ENCODE peak calls at places on chromosomes 7 and 10, in four cellular contexts. One of them, this sample, is unnamed.

GRCh38 chr10:110005716-110006115 is 2.1 kb upstream of the ADD3 start:
- DNase-seq in HCT116: no peak
- DNase-seq in tibial nerve: no peak
- DNase-seq in H1: no peak
- DNase-seq in this sample: peak; percentile 19

GRCh38 chr7:107879400-107880035 is 11.5 kb upstream of the DLD start:
- DNase-seq in HCT116: peak; percentile 52
- DNase-seq in tibial nerve: no peak
- DNase-seq in H1: no peak
- DNase-seq in this sample: peak; percentile 76

GRCh38 chr10:114519306-114519669 is 115.0 kb upstream of the AFAP1L2 start:
- DNase-seq in HCT116: peak; percentile 35
- DNase-seq in tibial nerve: no peak
- DNase-seq in H1: no peak
- DNase-seq in this sample: no peak

GRCh38 chr7:114087674-114088539 is 169.1 kb upstream of the PPP1R3A start:
- DNase-seq in HCT116: no peak
- DNase-seq in tibial nerve: no peak
- DNase-seq in H1: peak; percentile 63
- DNase-seq in this sample: no peak

GRCh38 chr7:149147730-149148653 is 739 bp downstream of the ZNF398 start:
- DNase-seq in HCT116: no peak
- DNase-seq in tibial nerve: no peak
- DNase-seq in H1: peak; percentile 63
- DNase-seq in this sample: peak; percentile 74

GRCh38 chr7:99618726-99619125 is 2.0 kb downstream of the ZSCAN25 start:
- DNase-seq in HCT116: no peak
- DNase-seq in tibial nerve: no peak
- DNase-seq in H1: no peak
- DNase-seq in this sample: no peak

GRCh38 chr10:99522078-99522479 is 10.7 kb upstream of the NKX2-3 start:
- DNase-seq in HCT116: no peak
- DNase-seq in tibial nerve: no peak
- DNase-seq in H1: peak; percentile 62
- DNase-seq in this sample: no peak

GRCh38 chr7:47539398-47540052 is 42.4 kb downstream of the TNS3 start:
- DNase-seq in HCT116: no peak
- DNase-seq in tibial nerve: no peak
- DNase-seq in H1: no peak
- DNase-seq in this sample: no peak

GRCh38 chr7:44068054-44068453 is 2.7 kb upstream of the PGAM2 start:
- DNase-seq in HCT116: no peak
- DNase-seq in tibial nerve: no peak
- DNase-seq in H1: no peak
- DNase-seq in this sample: no peak

GRCh38 chr7:96479015-96479645 is 157.2 kb upstream of the SLC25A13 start:
- DNase-seq in HCT116: no peak
- DNase-seq in tibial nerve: no peak
- DNase-seq in H1: no peak
- DNase-seq in this sample: no peak

GRCh38 chr10:133142523-133143199 is 17.4 kb upstream of the KNDC1 start:
- DNase-seq in HCT116: no peak
- DNase-seq in tibial nerve: no peak
- DNase-seq in H1: no peak
- DNase-seq in this sample: no peak

GRCh38 chr10:37535459-37536246 is 321.8 kb downstream of the ZNF248 start:
- DNase-seq in HCT116: no peak
- DNase-seq in tibial nerve: no peak
- DNase-seq in H1: no peak
- DNase-seq in this sample: no peak

GRCh38 chr10:43437141-43437860 is 390 bp downstream of the ZNF487 start:
- DNase-seq in HCT116: no peak
- DNase-seq in tibial nerve: no peak
- DNase-seq in H1: no peak
- DNase-seq in this sample: no peak

GRCh38 chr7:140358024-140358770 is 40.1 kb downstream of the SLC37A3 start:
- DNase-seq in HCT116: no peak
- DNase-seq in tibial nerve: no peak
- DNase-seq in H1: no peak
- DNase-seq in this sample: peak; percentile 39

GRCh38 chr7:118918556-118918955 is 694.1 kb downstream of the ANKRD7 start:
- DNase-seq in HCT116: peak; percentile 26
- DNase-seq in tibial nerve: no peak
- DNase-seq in H1: no peak
- DNase-seq in this sample: peak; percentile 48

GRCh38 chr7:64879097-64879730 is 23.9 kb upstream of the ZNF273 start:
- DNase-seq in HCT116: no peak
- DNase-seq in tibial nerve: no peak
- DNase-seq in H1: no peak
- DNase-seq in this sample: peak; percentile 44

GRCh38 chr10:124053971-124054370 is 39.4 kb downstream of the CHST15 start:
- DNase-seq in HCT116: peak; percentile 38
- DNase-seq in tibial nerve: no peak
- DNase-seq in H1: no peak
- DNase-seq in this sample: no peak

GRCh38 chr10:80070068-80070467 is 8.4 kb upstream of the TMEM254 start:
- DNase-seq in HCT116: no peak
- DNase-seq in tibial nerve: no peak
- DNase-seq in H1: peak; percentile 52
- DNase-seq in this sample: no peak

GRCh38 chr7:37028909-37029440 is 304.7 kb upstream of the AOAH start:
- DNase-seq in HCT116: peak; percentile 24
- DNase-seq in tibial nerve: no peak
- DNase-seq in H1: no peak
- DNase-seq in this sample: no peak

GRCh38 chr7:42237162-42237821 is at the start of gene GLI3:
- DNase-seq in HCT116: no peak
- DNase-seq in tibial nerve: peak; percentile 83
- DNase-seq in H1: peak; percentile 91
- DNase-seq in this sample: peak; percentile 29

GRCh38 chr7:70700935-70701425 is 431.0 kb upstream of the GALNT17 start:
- DNase-seq in HCT116: no peak
- DNase-seq in tibial nerve: no peak
- DNase-seq in H1: no peak
- DNase-seq in this sample: no peak

GRCh38 chr7:135414850-135415439 is 95.0 kb downstream of the CNOT4 start:
- DNase-seq in HCT116: peak; percentile 65
- DNase-seq in tibial nerve: no peak
- DNase-seq in H1: peak; percentile 72
- DNase-seq in this sample: peak; percentile 84

GRCh38 chr7:155871211-155871610 is 58.9 kb upstream of the SHH start:
- DNase-seq in HCT116: no peak
- DNase-seq in tibial nerve: no peak
- DNase-seq in H1: peak; percentile 19
- DNase-seq in this sample: no peak

GRCh38 chr10:10032991-10033390 is 984.7 kb upstream of the CELF2 start:
- DNase-seq in HCT116: no peak
- DNase-seq in tibial nerve: no peak
- DNase-seq in H1: no peak
- DNase-seq in this sample: no peak

GRCh38 chr10:102782698-102783540 is 39.2 kb downstream of the WBP1L start:
- DNase-seq in HCT116: no peak
- DNase-seq in tibial nerve: peak; percentile 48
- DNase-seq in H1: no peak
- DNase-seq in this sample: peak; percentile 27

GRCh38 chr7:767580-767940 is 40.5 kb upstream of the PRKAR1B start:
- DNase-seq in HCT116: no peak
- DNase-seq in tibial nerve: no peak
- DNase-seq in H1: no peak
- DNase-seq in this sample: no peak

GRCh38 chr7:44897299-44897698 is 12.0 kb upstream of the PURB start:
- DNase-seq in HCT116: no peak
- DNase-seq in tibial nerve: no peak
- DNase-seq in H1: no peak
- DNase-seq in this sample: no peak

GRCh38 chr7:15684834-15685233 is 1.6 kb downstream of the MEOX2 start:
- DNase-seq in HCT116: no peak
- DNase-seq in tibial nerve: no peak
- DNase-seq in H1: no peak
- DNase-seq in this sample: no peak

GRCh38 chr7:134724606-134725005 is 54.8 kb upstream of the CALD1 start:
- DNase-seq in HCT116: peak; percentile 48
- DNase-seq in tibial nerve: no peak
- DNase-seq in H1: peak; percentile 64
- DNase-seq in this sample: peak; percentile 45

GRCh38 chr10:42149027-42149700 is 489.2 kb downstream of the ZNF33B start:
- DNase-seq in HCT116: no peak
- DNase-seq in tibial nerve: no peak
- DNase-seq in H1: no peak
- DNase-seq in this sample: no peak

GRCh38 chr7:116227678-116228239 is 17.4 kb downstream of the TES start:
- DNase-seq in HCT116: no peak
- DNase-seq in tibial nerve: no peak
- DNase-seq in H1: no peak
- DNase-seq in this sample: no peak

GRCh38 chr10:43687373-43687772 is 38.7 kb upstream of the ZNF32 start:
- DNase-seq in HCT116: no peak
- DNase-seq in tibial nerve: no peak
- DNase-seq in H1: no peak
- DNase-seq in this sample: no peak

GRCh38 chr10:74075906-74076305 is 74.7 kb downstream of the AP3M1 start:
- DNase-seq in HCT116: no peak
- DNase-seq in tibial nerve: no peak
- DNase-seq in H1: no peak
- DNase-seq in this sample: no peak

GRCh38 chr7:135748770-135749169 is at the start of gene FAM180A:
- DNase-seq in HCT116: no peak
- DNase-seq in tibial nerve: peak; percentile 24
- DNase-seq in H1: no peak
- DNase-seq in this sample: no peak

GRCh38 chr7:7266257-7266656 is 83.9 kb downstream of the C1GALT1 start:
- DNase-seq in HCT116: no peak
- DNase-seq in tibial nerve: no peak
- DNase-seq in H1: no peak
- DNase-seq in this sample: no peak
- TF ChIP-seq POLR2A in HCT116: no peak
- TF ChIP-seq POLR2A in tibial nerve: no peak
- TF ChIP-seq POLR2A in H1: no peak
- TF ChIP-seq POLR2A in this sample: no peak

GRCh38 chr7:26329520-26330269 is 38.0 kb downstream of the SNX10 start:
- DNase-seq in HCT116: no peak
- DNase-seq in tibial nerve: no peak
- DNase-seq in H1: no peak
- DNase-seq in this sample: peak; percentile 97
- H3K4me3 ChIP-seq in HCT116: no peak overlapping the region
- H3K4me3 ChIP-seq in tibial nerve: no peak overlapping the region
- H3K4me3 ChIP-seq in H1: no peak overlapping the region
- H3K4me3 ChIP-seq in this sample: peak overlapping the region; percentile 30

DNA sequence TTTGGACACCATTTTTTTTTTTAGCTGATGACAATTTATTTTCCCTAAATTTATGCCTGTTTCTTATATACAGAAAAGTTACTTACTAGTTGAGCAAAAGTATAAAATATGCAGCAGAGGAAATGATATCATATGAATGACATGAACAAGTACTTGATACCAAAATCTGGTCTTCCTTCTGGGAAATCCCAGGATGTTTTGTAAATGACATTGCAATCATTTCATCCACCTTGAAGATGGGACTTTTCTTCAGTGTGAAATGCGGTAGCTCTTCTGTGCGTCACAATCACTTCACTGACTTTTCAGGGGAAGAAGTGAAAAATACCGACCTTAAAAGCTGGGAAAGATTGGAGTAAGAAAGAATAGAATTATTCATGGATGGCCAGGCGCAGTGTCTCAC is 23.8 kb downstream of the C1QL3 start:
- DNase-seq in HCT116: no peak
- DNase-seq in tibial nerve: no peak
- DNase-seq in H1: no peak
- DNase-seq in this sample: no peak
- TF ChIP-seq CTCF in HCT116: no peak
- TF ChIP-seq CTCF in tibial nerve: no peak
- TF ChIP-seq CTCF in H1: no peak
- TF ChIP-seq CTCF in this sample: no peak

DNA sequence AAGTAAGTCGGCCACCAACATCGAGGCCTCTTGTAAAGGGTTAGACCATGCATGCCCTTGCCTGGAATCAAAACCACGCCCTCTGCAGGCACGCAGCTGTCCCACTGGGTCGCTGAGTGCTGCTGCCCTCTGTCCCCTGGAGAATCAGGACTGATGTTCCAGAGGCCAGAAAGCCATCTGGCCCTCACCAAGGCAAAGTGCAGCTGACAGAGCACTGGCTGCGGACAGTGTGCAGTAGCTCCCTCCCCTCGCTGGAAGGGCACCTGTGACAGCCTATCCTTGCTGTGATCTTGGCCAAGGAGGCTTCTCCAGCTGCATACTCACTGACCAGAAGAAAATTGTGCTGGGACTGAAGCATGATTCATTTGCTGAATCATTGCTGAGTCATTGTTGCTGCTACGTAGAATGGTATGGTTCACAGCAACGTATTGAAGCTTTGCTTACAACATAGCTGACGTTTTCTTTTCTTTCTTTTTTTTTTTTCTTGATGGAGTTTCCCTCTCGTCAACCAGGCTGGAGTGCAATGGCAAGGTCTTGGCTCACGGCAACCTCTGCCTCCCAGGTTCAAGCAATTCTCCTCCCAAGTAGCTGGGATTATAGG is 30.4 kb downstream of the DDC start:
- DNase-seq in HCT116: peak; percentile 95
- DNase-seq in tibial nerve: no peak
- DNase-seq in H1: no peak
- DNase-seq in this sample: peak; percentile 98
- TF ChIP-seq POLR2A in HCT116: no peak
- TF ChIP-seq POLR2A in tibial nerve: no peak
- TF ChIP-seq POLR2A in H1: no peak
- TF ChIP-seq POLR2A in this sample: no peak

DNA sequence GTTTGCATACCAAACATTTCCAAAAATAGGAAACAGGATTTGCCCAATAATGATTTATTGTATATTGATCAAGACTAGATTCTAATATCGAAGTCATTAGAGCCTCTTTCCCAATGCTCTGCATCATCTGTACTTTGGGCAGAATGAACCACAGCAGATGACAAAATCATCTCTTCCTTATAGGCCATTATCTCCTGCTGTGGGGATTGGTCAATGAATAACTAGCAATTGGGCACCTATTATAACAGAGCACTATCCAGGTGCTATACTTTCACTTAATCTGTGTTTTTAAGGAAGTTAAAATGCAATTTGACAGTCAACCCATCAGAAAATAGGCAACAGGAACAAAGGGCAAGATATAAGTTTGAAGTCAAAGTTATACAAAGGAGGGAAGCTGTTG is 290.3 kb downstream of the AHR start:
- DNase-seq in HCT116: no peak
- DNase-seq in tibial nerve: no peak
- DNase-seq in H1: no peak
- DNase-seq in this sample: no peak
- H3K4me3 ChIP-seq in HCT116: no peak overlapping the region
- H3K4me3 ChIP-seq in tibial nerve: no peak overlapping the region
- H3K4me3 ChIP-seq in H1: no peak overlapping the region
- H3K4me3 ChIP-seq in this sample: no peak overlapping the region

This sample was measured in NB4.